ENCODE peak calls at places on chromosomes 3 and 15, in ten cellular contexts. H is occipital lobe; X is HTR-8/SVneo; S is cardiac muscle cell; E is Ammon's horn; T is NCI-H1105; B is stomach; Q is activated CD8-positive, alpha-beta T cell treated with anti-CD3 and anti-CD28 coated beads, Interleukin-2, amount 10 ng/mL, durations not matched to agents 7 days and 5 days; R is left cardiac atrium; A is HT-29. P is an unnamed sample.

GRCh38 chr3:76097588-76097975 is 312.2 kb upstream of the ZNF717 start:
- DNase-seq in H (no peak), X (no peak), S (no peak), E (no peak), T (no peak), B (no peak), Q (no peak), R (no peak), A (no peak), P (no peak)

GRCh38 chr3:71064288-71064975 is 519.1 kb downstream of the FOXP1 start:
- DNase-seq in H (no peak), X (no peak), S (peak), E (peak), T (no peak), B (peak), Q (peak), R (no peak), A (peak), P (peak)

GRCh38 chr3:151933224-151933858 is 59.9 kb downstream of the SUCNR1 start:
- DNase-seq in H (no peak), X (no peak), S (no peak), E (no peak), T (no peak), B (no peak), Q (no peak), R (no peak), A (peak), P (no peak)

GRCh38 chr15:61099030-61099800 is 129.9 kb downstream of the RORA start:
- DNase-seq in H (no peak), X (peak), S (no peak), E (no peak), T (no peak), B (no peak), Q (no peak), R (no peak), A (no peak), P (no peak)

GRCh38 chr15:68536331-68537095 is 42.3 kb upstream of the CORO2B start:
- DNase-seq in H (no peak), X (no peak), S (no peak), E (no peak), T (no peak), B (no peak), Q (no peak), R (no peak), A (no peak), P (no peak)

GRCh38 chr15:36356978-36357582 is 222.3 kb upstream of the CDIN1 start:
- DNase-seq in H (no peak), X (no peak), S (no peak), E (no peak), T (no peak), B (no peak), Q (no peak), R (no peak), A (no peak), P (no peak)

GRCh38 chr3:162525052-162525451 is 1028.4 kb downstream of the OTOL1 start:
- DNase-seq in H (no peak), X (peak), S (no peak), E (no peak), T (no peak), B (no peak), Q (no peak), R (no peak), A (no peak), P (no peak)

GRCh38 chr15:51401872-51402517 is 60.5 kb downstream of the GLDN start:
- DNase-seq in H (no peak), X (peak), S (peak), E (peak), T (no peak), B (peak), Q (no peak), R (no peak), A (peak), P (peak)

GRCh38 chr3:98917608-98918007 is 16.1 kb upstream of the DCBLD2 start:
- DNase-seq in H (no peak), X (no peak), S (no peak), E (no peak), T (no peak), B (no peak), Q (no peak), R (no peak), A (no peak), P (no peak)

GRCh38 chr3:38556640-38557358 is 60.7 kb downstream of the EXOG start:
- DNase-seq in H (no peak), X (no peak), S (no peak), E (no peak), T (no peak), B (no peak), Q (no peak), R (no peak), A (no peak), P (peak)

GRCh38 chr3:117011687-117012250 is 302.2 kb downstream of the TUSC7 start:
- DNase-seq in H (no peak), X (no peak), S (no peak), E (no peak), T (no peak), B (no peak), Q (no peak), R (no peak), A (no peak), P (no peak)

GRCh38 chr3:157542711-157543485 is 39.7 kb upstream of the VEPH1 start:
- DNase-seq in H (no peak), X (peak), S (peak), E (no peak), T (no peak), B (peak), Q (no peak), R (peak), A (no peak), P (peak)

GRCh38 chr3:186502138-186502941 is 41.8 kb downstream of the CRYGS start:
- DNase-seq in H (no peak), X (no peak), S (peak), E (no peak), T (no peak), B (no peak), Q (no peak), R (no peak), A (no peak), P (no peak)

GRCh38 chr3:52483577-52484495 is 11.3 kb upstream of the STAB1 start:
- DNase-seq in H (no peak), X (no peak), S (peak), E (no peak), T (no peak), B (no peak), Q (no peak), R (peak), A (no peak), P (peak)

GRCh38 chr15:57213783-57214366 is 162.4 kb upstream of the CGNL1 start:
- DNase-seq in H (no peak), X (peak), S (peak), E (peak), T (peak), B (no peak), Q (no peak), R (no peak), A (peak), P (no peak)

GRCh38 chr15:49145651-49146609 is 9.5 kb downstream of the COPS2 start:
- DNase-seq in H (peak), X (peak), S (peak), E (peak), T (peak), B (no peak), Q (peak), R (no peak), A (peak), P (no peak)

GRCh38 chr15:65926899-65927298 is 57.6 kb downstream of the RAB11A start:
- DNase-seq in H (no peak), X (no peak), S (no peak), E (no peak), T (no peak), B (no peak), Q (no peak), R (no peak), A (no peak), P (no peak)

GRCh38 chr3:119589087-119589773 is 8.5 kb upstream of the PLA1A start:
- DNase-seq in H (no peak), X (no peak), S (no peak), E (peak), T (no peak), B (no peak), Q (no peak), R (no peak), A (no peak), P (no peak)

GRCh38 chr15:68833734-68834334 is 13.1 kb upstream of the ANP32A start:
- DNase-seq in H (no peak), X (no peak), S (no peak), E (no peak), T (no peak), B (no peak), Q (peak), R (no peak), A (no peak), P (no peak)

GRCh38 chr3:177777699-177778098 is 580.4 kb upstream of the TBL1XR1 start:
- DNase-seq in H (peak), X (peak), S (peak), E (peak), T (peak), B (peak), Q (peak), R (peak), A (peak), P (peak)

GRCh38 chr15:90200534-90201139 is 493 bp upstream of the SEMA4B start:
- DNase-seq in H (no peak), X (no peak), S (no peak), E (peak), T (no peak), B (no peak), Q (no peak), R (no peak), A (peak), P (no peak)

GRCh38 chr3:32506466-32506865 is 3.8 kb upstream of the CMTM6 start:
- DNase-seq in H (no peak), X (no peak), S (no peak), E (no peak), T (no peak), B (no peak), Q (no peak), R (no peak), A (no peak), P (no peak)

GRCh38 chr3:110307065-110307809 is 764.4 kb upstream of the NECTIN3 start:
- DNase-seq in H (no peak), X (no peak), S (no peak), E (no peak), T (no peak), B (no peak), Q (no peak), R (no peak), A (no peak), P (no peak)

GRCh38 chr3:42012935-42013651 is 51.2 kb upstream of the ULK4 start:
- DNase-seq in H (peak), X (no peak), S (peak), E (peak), T (peak), B (peak), Q (peak), R (peak), A (peak), P (peak)

GRCh38 chr15:38130739-38131498 is 121.7 kb upstream of the SPRED1 start:
- DNase-seq in H (peak), X (peak), S (no peak), E (peak), T (no peak), B (peak), Q (no peak), R (peak), A (peak), P (peak)

GRCh38 chr3:53065841-53066480 is 20.1 kb upstream of the SFMBT1 start:
- DNase-seq in H (no peak), X (no peak), S (no peak), E (no peak), T (peak), B (no peak), Q (no peak), R (no peak), A (no peak), P (no peak)

GRCh38 chr15:49154799-49155109 is 645 bp downstream of the COPS2 start:
- DNase-seq in H (no peak), X (no peak), S (no peak), E (no peak), T (no peak), B (no peak), Q (no peak), R (no peak), A (no peak), P (no peak)

P was measured in psoas muscle.